ENCODE peak calls at places on chromosome 5, in nine cellular contexts. One of them, this sample, is unnamed.

GRCh38 chr5:4054092-4054491 is 458.5 kb downstream of the IRX1 start:
- DNase-seq in Panc1: no peak
- DNase-seq in spleen: no peak
- DNase-seq in GM23338: no peak
- DNase-seq in GM12892: no peak
- DNase-seq in stomach: peak
- DNase-seq in sigmoid colon: no peak
- DNase-seq in HCT116: no peak
- DNase-seq in HL-60: no peak
- DNase-seq in this sample: peak

GRCh38 chr5:61768692-61769281 is 436.7 kb downstream of the ZSWIM6 start:
- DNase-seq in Panc1: peak
- DNase-seq in spleen: no peak
- DNase-seq in GM23338: peak
- DNase-seq in GM12892: peak
- DNase-seq in stomach: peak
- DNase-seq in sigmoid colon: no peak
- DNase-seq in HCT116: peak
- DNase-seq in HL-60: no peak
- DNase-seq in this sample: no peak

GRCh38 chr5:100905259-100905914 is 2.3 kb upstream of the ST8SIA4 start:
- DNase-seq in Panc1: no peak
- DNase-seq in spleen: no peak
- DNase-seq in GM23338: no peak
- DNase-seq in GM12892: no peak
- DNase-seq in stomach: no peak
- DNase-seq in sigmoid colon: no peak
- DNase-seq in HCT116: no peak
- DNase-seq in HL-60: no peak
- DNase-seq in this sample: no peak

GRCh38 chr5:28603869-28604268 is 1565.5 kb upstream of the CDH9 start:
- DNase-seq in Panc1: no peak
- DNase-seq in spleen: no peak
- DNase-seq in GM23338: no peak
- DNase-seq in GM12892: no peak
- DNase-seq in stomach: no peak
- DNase-seq in sigmoid colon: no peak
- DNase-seq in HCT116: no peak
- DNase-seq in HL-60: no peak
- DNase-seq in this sample: no peak

GRCh38 chr5:179766726-179767455 is 26.9 kb upstream of the LTC4S start:
- DNase-seq in Panc1: no peak
- DNase-seq in spleen: no peak
- DNase-seq in GM23338: no peak
- DNase-seq in GM12892: no peak
- DNase-seq in stomach: no peak
- DNase-seq in sigmoid colon: no peak
- DNase-seq in HCT116: no peak
- DNase-seq in HL-60: no peak
- DNase-seq in this sample: no peak

GRCh38 chr5:17224858-17225436 is 7.5 kb downstream of the BASP1 start:
- DNase-seq in Panc1: no peak
- DNase-seq in spleen: no peak
- DNase-seq in GM23338: no peak
- DNase-seq in GM12892: no peak
- DNase-seq in stomach: no peak
- DNase-seq in sigmoid colon: no peak
- DNase-seq in HCT116: no peak
- DNase-seq in HL-60: no peak
- DNase-seq in this sample: no peak

GRCh38 chr5:40291338-40291737 is 388.4 kb upstream of the PTGER4 start:
- DNase-seq in Panc1: no peak
- DNase-seq in spleen: no peak
- DNase-seq in GM23338: no peak
- DNase-seq in GM12892: no peak
- DNase-seq in stomach: no peak
- DNase-seq in sigmoid colon: no peak
- DNase-seq in HCT116: no peak
- DNase-seq in HL-60: no peak
- DNase-seq in this sample: no peak

GRCh38 chr5:56522972-56523371 is 289.8 kb upstream of the ANKRD55 start:
- DNase-seq in Panc1: no peak
- DNase-seq in spleen: no peak
- DNase-seq in GM23338: no peak
- DNase-seq in GM12892: no peak
- DNase-seq in stomach: no peak
- DNase-seq in sigmoid colon: no peak
- DNase-seq in HCT116: no peak
- DNase-seq in HL-60: no peak
- DNase-seq in this sample: no peak

GRCh38 chr5:4229866-4230265 is 634.2 kb downstream of the IRX1 start:
- DNase-seq in Panc1: no peak
- DNase-seq in spleen: no peak
- DNase-seq in GM23338: no peak
- DNase-seq in GM12892: no peak
- DNase-seq in stomach: no peak
- DNase-seq in sigmoid colon: no peak
- DNase-seq in HCT116: no peak
- DNase-seq in HL-60: no peak
- DNase-seq in this sample: peak

GRCh38 chr5:109844148-109844547 is 154.4 kb downstream of the MAN2A1 start:
- DNase-seq in Panc1: no peak
- DNase-seq in spleen: no peak
- DNase-seq in GM23338: peak
- DNase-seq in GM12892: no peak
- DNase-seq in stomach: no peak
- DNase-seq in sigmoid colon: no peak
- DNase-seq in HCT116: no peak
- DNase-seq in HL-60: no peak
- DNase-seq in this sample: no peak

GRCh38 chr5:56405116-56405515 is 172.0 kb upstream of the ANKRD55 start:
- DNase-seq in Panc1: no peak
- DNase-seq in spleen: no peak
- DNase-seq in GM23338: no peak
- DNase-seq in GM12892: no peak
- DNase-seq in stomach: no peak
- DNase-seq in sigmoid colon: no peak
- DNase-seq in HCT116: no peak
- DNase-seq in HL-60: no peak
- DNase-seq in this sample: no peak

GRCh38 chr5:75611324-75612210 is at the start of gene ANKDD1B:
- DNase-seq in Panc1: no peak
- DNase-seq in spleen: peak
- DNase-seq in GM23338: peak
- DNase-seq in GM12892: peak
- DNase-seq in stomach: peak
- DNase-seq in sigmoid colon: peak
- DNase-seq in HCT116: no peak
- DNase-seq in HL-60: no peak
- DNase-seq in this sample: no peak

GRCh38 chr5:149149942-149150341 is 8.6 kb downstream of the ABLIM3 start:
- DNase-seq in Panc1: no peak
- DNase-seq in spleen: no peak
- DNase-seq in GM23338: no peak
- DNase-seq in GM12892: no peak
- DNase-seq in stomach: no peak
- DNase-seq in sigmoid colon: no peak
- DNase-seq in HCT116: no peak
- DNase-seq in HL-60: no peak
- DNase-seq in this sample: no peak

GRCh38 chr5:119290161-119290569 is 65.7 kb upstream of the TNFAIP8 start:
- DNase-seq in Panc1: no peak
- DNase-seq in spleen: no peak
- DNase-seq in GM23338: no peak
- DNase-seq in GM12892: no peak
- DNase-seq in stomach: no peak
- DNase-seq in sigmoid colon: no peak
- DNase-seq in HCT116: no peak
- DNase-seq in HL-60: no peak
- DNase-seq in this sample: no peak

GRCh38 chr5:79802404-79802803 is 112.8 kb downstream of the CMYA5 start:
- DNase-seq in Panc1: no peak
- DNase-seq in spleen: no peak
- DNase-seq in GM23338: no peak
- DNase-seq in GM12892: no peak
- DNase-seq in stomach: no peak
- DNase-seq in sigmoid colon: no peak
- DNase-seq in HCT116: no peak
- DNase-seq in HL-60: no peak
- DNase-seq in this sample: peak

GRCh38 chr5:860506-861150 is 9.8 kb upstream of the ZDHHC11 start:
- DNase-seq in Panc1: no peak
- DNase-seq in spleen: no peak
- DNase-seq in GM23338: no peak
- DNase-seq in GM12892: no peak
- DNase-seq in stomach: no peak
- DNase-seq in sigmoid colon: no peak
- DNase-seq in HCT116: no peak
- DNase-seq in HL-60: no peak
- DNase-seq in this sample: no peak

GRCh38 chr5:159316519-159317383 is 13.5 kb downstream of the IL12B start:
- DNase-seq in Panc1: peak
- DNase-seq in spleen: no peak
- DNase-seq in GM23338: peak
- DNase-seq in GM12892: no peak
- DNase-seq in stomach: peak
- DNase-seq in sigmoid colon: no peak
- DNase-seq in HCT116: no peak
- DNase-seq in HL-60: no peak
- DNase-seq in this sample: no peak

GRCh38 chr5:159695741-159696294 is 220.5 kb upstream of the ADRA1B start:
- DNase-seq in Panc1: no peak
- DNase-seq in spleen: no peak
- DNase-seq in GM23338: peak
- DNase-seq in GM12892: no peak
- DNase-seq in stomach: no peak
- DNase-seq in sigmoid colon: no peak
- DNase-seq in HCT116: no peak
- DNase-seq in HL-60: no peak
- DNase-seq in this sample: peak

GRCh38 chr5:154559398-154560276 is 81.6 kb upstream of the HAND1 start:
- DNase-seq in Panc1: no peak
- DNase-seq in spleen: no peak
- DNase-seq in GM23338: no peak
- DNase-seq in GM12892: no peak
- DNase-seq in stomach: no peak
- DNase-seq in sigmoid colon: no peak
- DNase-seq in HCT116: no peak
- DNase-seq in HL-60: no peak
- DNase-seq in this sample: peak
- TF ChIP-seq POLR2AphosphoS5 in Panc1: no peak
- TF ChIP-seq POLR2AphosphoS5 in spleen: no peak
- TF ChIP-seq POLR2AphosphoS5 in GM23338: no peak
- TF ChIP-seq POLR2AphosphoS5 in GM12892: no peak
- TF ChIP-seq POLR2AphosphoS5 in stomach: no peak
- TF ChIP-seq POLR2AphosphoS5 in sigmoid colon: no peak
- TF ChIP-seq POLR2AphosphoS5 in HCT116: no peak
- TF ChIP-seq POLR2AphosphoS5 in HL-60: no peak
- TF ChIP-seq POLR2AphosphoS5 in this sample: no peak

DNA sequence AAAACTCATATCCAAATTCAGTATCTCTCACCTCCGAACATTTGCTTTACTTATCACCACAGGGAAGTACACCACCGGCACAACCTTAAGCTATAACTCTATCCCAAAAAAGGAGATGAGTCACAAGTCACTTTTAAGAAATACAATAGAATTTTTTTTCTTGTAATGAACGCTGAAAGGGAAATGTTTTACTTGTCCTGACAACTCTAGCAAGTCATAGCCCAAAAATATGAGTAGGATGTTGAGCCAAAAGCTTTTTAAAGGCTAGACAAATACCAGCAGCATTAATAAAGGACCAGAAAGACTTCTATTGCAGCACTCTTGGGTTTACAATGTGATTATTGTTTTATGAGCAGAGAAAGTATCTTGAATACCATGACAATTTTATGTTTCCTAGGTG is 147.3 kb upstream of the FST start:
- DNase-seq in Panc1: no peak
- DNase-seq in spleen: no peak
- DNase-seq in GM23338: no peak
- DNase-seq in GM12892: no peak
- DNase-seq in stomach: no peak
- DNase-seq in sigmoid colon: no peak
- DNase-seq in HCT116: no peak
- DNase-seq in HL-60: no peak
- DNase-seq in this sample: no peak
- TF ChIP-seq POLR2AphosphoS5 in Panc1: no peak
- TF ChIP-seq POLR2AphosphoS5 in spleen: no peak
- TF ChIP-seq POLR2AphosphoS5 in GM23338: no peak
- TF ChIP-seq POLR2AphosphoS5 in GM12892: no peak
- TF ChIP-seq POLR2AphosphoS5 in stomach: no peak
- TF ChIP-seq POLR2AphosphoS5 in sigmoid colon: no peak
- TF ChIP-seq POLR2AphosphoS5 in HCT116: no peak
- TF ChIP-seq POLR2AphosphoS5 in HL-60: no peak
- TF ChIP-seq POLR2AphosphoS5 in this sample: no peak

DNA sequence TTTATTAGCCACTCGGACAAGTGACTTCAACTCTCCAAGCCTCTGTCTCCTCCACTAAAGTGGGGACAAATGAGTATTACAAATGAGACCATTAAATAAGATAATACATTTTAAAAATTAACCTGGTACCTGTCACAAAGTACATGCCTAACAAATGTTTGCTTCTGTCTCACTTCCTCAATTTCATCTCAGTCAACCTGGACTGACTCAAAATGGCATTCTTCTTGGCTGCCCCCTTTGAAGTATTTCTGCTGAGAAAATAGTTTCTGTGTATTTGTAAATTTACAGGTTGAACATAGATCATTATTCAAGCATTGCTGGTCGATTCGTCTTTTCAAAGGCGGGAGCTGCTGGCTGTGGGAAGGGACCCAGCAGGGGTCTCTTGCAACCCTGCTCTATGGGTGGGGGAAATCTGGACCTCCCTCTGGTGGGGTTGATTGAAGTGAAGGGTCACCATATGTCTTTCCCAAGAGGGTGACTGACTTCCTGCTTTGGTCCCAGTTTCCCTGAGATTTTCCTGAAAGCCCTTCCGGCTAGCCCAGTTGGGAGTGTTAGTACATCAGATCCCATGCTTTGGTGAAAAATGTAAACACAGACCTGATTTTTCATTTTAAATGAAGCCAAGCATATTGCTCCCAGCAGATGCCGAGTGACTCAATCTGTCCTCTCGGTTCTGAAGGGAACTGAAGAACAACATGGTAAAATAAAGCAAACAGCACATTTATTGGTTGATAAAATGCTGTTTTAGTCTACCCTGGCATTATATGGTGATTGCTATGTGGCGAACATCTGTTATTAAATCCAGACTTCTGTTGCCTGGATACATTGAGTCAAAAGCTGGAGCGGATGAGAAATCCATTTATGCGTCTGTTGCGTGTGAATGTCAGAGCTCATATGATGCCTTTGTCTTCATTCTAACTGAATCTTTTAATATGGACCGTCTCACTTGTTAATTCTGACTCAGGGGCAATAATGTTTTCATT is 73.1 kb downstream of the KCNIP1 start:
- DNase-seq in Panc1: no peak
- DNase-seq in spleen: no peak
- DNase-seq in GM23338: no peak
- DNase-seq in GM12892: no peak
- DNase-seq in stomach: no peak
- DNase-seq in sigmoid colon: no peak
- DNase-seq in HCT116: no peak
- DNase-seq in HL-60: no peak
- DNase-seq in this sample: no peak
- TF ChIP-seq POLR2AphosphoS5 in Panc1: no peak
- TF ChIP-seq POLR2AphosphoS5 in spleen: no peak
- TF ChIP-seq POLR2AphosphoS5 in GM23338: no peak
- TF ChIP-seq POLR2AphosphoS5 in GM12892: no peak
- TF ChIP-seq POLR2AphosphoS5 in stomach: peak
- TF ChIP-seq POLR2AphosphoS5 in sigmoid colon: no peak
- TF ChIP-seq POLR2AphosphoS5 in HCT116: no peak
- TF ChIP-seq POLR2AphosphoS5 in HL-60: no peak
- TF ChIP-seq POLR2AphosphoS5 in this sample: no peak

GRCh38 chr5:137032929-137033328 is 466.2 kb downstream of the SPOCK1 start:
- DNase-seq in Panc1: no peak
- DNase-seq in spleen: no peak
- DNase-seq in GM23338: no peak
- DNase-seq in GM12892: no peak
- DNase-seq in stomach: no peak
- DNase-seq in sigmoid colon: no peak
- DNase-seq in HCT116: no peak
- DNase-seq in HL-60: no peak
- DNase-seq in this sample: peak
- TF ChIP-seq POLR2AphosphoS5 in Panc1: no peak
- TF ChIP-seq POLR2AphosphoS5 in spleen: no peak
- TF ChIP-seq POLR2AphosphoS5 in GM23338: no peak
- TF ChIP-seq POLR2AphosphoS5 in GM12892: no peak
- TF ChIP-seq POLR2AphosphoS5 in stomach: no peak
- TF ChIP-seq POLR2AphosphoS5 in sigmoid colon: no peak
- TF ChIP-seq POLR2AphosphoS5 in HCT116: no peak
- TF ChIP-seq POLR2AphosphoS5 in HL-60: no peak
- TF ChIP-seq POLR2AphosphoS5 in this sample: no peak